ENCODE peak calls at places on chromosomes 16 and 17, in four cellular contexts. L is cardiac fibroblast; V is stimulated activated CD8-positive, alpha-beta memory T cell treated with anti-CD3 and anti-CD28 coated beads, Interleukin-12 subunit alpha, Interleukin-12 subunit beta, amount 100 ng/mL, for 1 hour; I is A549. T is an unnamed sample.

GRCh38 chr16:27730703-27731220 is 180.8 kb downstream of the KATNIP start:
- DNase-seq in L (no peak), V (no peak), I (no peak), T (no peak)

GRCh38 chr16:57041182-57042156 is 50.9 kb upstream of the CPNE2 start:
- DNase-seq in I (peak), L (no peak), V (peak), T (no peak)

GRCh38 chr16:82414476-82414875 is 212.3 kb upstream of the CDH13 start:
- DNase-seq in I (no peak), V (no peak), L (no peak), T (no peak)

GRCh38 chr17:58335061-58335731 is 6.6 kb upstream of the TSPOAP1 start:
- DNase-seq in V (no peak), I (no peak), L (no peak), T (no peak)

GRCh38 chr16:30548392-30549255 is 9.6 kb downstream of the ZNF764 start:
- DNase-seq in V (no peak), L (no peak), I (no peak), T (no peak)

GRCh38 chr17:73492802-73493139 is 151.5 kb downstream of the SDK2 start:
- DNase-seq in I (no peak), V (no peak), L (no peak), T (no peak)

GRCh38 chr16:47949276-47949675 is 206.5 kb downstream of the ABCC12 start:
- DNase-seq in L (no peak), V (no peak), I (no peak), T (no peak)

GRCh38 chr16:69378760-69379159 is 7.0 kb downstream of the TERF2 start:
- DNase-seq in L (peak), V (no peak), I (no peak), T (no peak)

GRCh38 chr17:73027130-73027741 is 65.3 kb downstream of the SLC39A11 start:
- DNase-seq in I (no peak), L (no peak), V (no peak), T (no peak)

GRCh38 chr16:81779540-81780320 is 639 bp downstream of the PLCG2 start:
- DNase-seq in L (peak), I (peak), V (no peak), T (no peak)

GRCh38 chr17:42560246-42560645 is 1.7 kb upstream of the COASY start:
- DNase-seq in V (no peak), L (no peak), I (no peak), T (no peak)

GRCh38 chr16:88681084-88681680 is 5.1 kb downstream of the SNAI3 start:
- DNase-seq in L (no peak), I (peak), V (no peak), T (no peak)

GRCh38 chr16:85943702-85944101 is 44.7 kb downstream of the IRF8 start:
- DNase-seq in I (no peak), V (no peak), L (no peak), T (no peak)

GRCh38 chr17:41538565-41538991 is 10.5 kb upstream of the KRT19 start:
- DNase-seq in I (no peak), V (no peak), L (no peak), T (no peak)

GRCh38 chr16:4511441-4512082 is 27.0 kb downstream of the CDIP1 start:
- DNase-seq in I (peak), L (peak), V (no peak), T (no peak)

GRCh38 chr16:71826533-71827017 is 17.9 kb upstream of the AP1G1 start:
- DNase-seq in L (no peak), I (no peak), V (no peak), T (no peak)

GRCh38 chr16:9049241-9049640 is 42.2 kb upstream of the HAPSTR1 start:
- DNase-seq in L (peak), I (no peak), V (no peak), T (no peak)

GRCh38 chr17:2059125-2059836 is 4.4 kb downstream of the HIC1 start:
- DNase-seq in I (no peak), V (no peak), L (no peak), T (no peak)

GRCh38 chr16:1903845-1904820 is 14.1 kb downstream of the HS3ST6 start:
- DNase-seq in L (peak), V (no peak), I (no peak), T (no peak)

GRCh38 chr16:9046667-9047055 is 44.8 kb upstream of the HAPSTR1 start:
- DNase-seq in I (no peak), L (no peak), V (no peak), T (no peak)

GRCh38 chr17:40203131-40203530 is 16.0 kb upstream of the WIPF2 start:
- DNase-seq in I (no peak), V (no peak), L (peak), T (no peak)

GRCh38 chr16:2912330-2913199 is 834 bp downstream of the FLYWCH1 start:
- DNase-seq in I (no peak), L (peak), V (peak), T (no peak)

GRCh38 chr16:86611517-86611840 is 33.1 kb downstream of the FOXL1 start:
- DNase-seq in L (peak), V (no peak), I (no peak), T (no peak)

GRCh38 chr17:45345246-45345553 is 28.4 kb upstream of the MAP3K14 start:
- DNase-seq in V (no peak), I (no peak), L (no peak), T (no peak)

GRCh38 chr16:2786061-2786825 is 1.1 kb downstream of the PRSS33 start:
- DNase-seq in I (no peak), V (no peak), L (no peak), T (no peak)

GRCh38 chr16:79007614-79008013 is 592.9 kb downstream of the MAF start:
- DNase-seq in V (no peak), I (no peak), L (no peak), T (no peak)

GRCh38 chr17:7932949-7933348 is 943 bp downstream of the CNTROB start:
- DNase-seq in I (peak), L (peak), V (no peak), T (no peak)

GRCh38 chr16:983044-984030 is 1.8 kb downstream of the SOX8 start:
- DNase-seq in I (peak), V (no peak), L (peak), T (no peak)

GRCh38 chr16:2814757-2815298 is 2.2 kb upstream of the PRSS21 start:
- DNase-seq in L (no peak), I (no peak), V (no peak), T (no peak)

GRCh38 chr17:20206068-20206467 is 196.9 kb downstream of the SPECC1 start:
- DNase-seq in L (peak), V (no peak), I (peak), T (no peak)

GRCh38 chr17:40168262-40168832 is 8.9 kb upstream of the RAPGEFL1 start:
- DNase-seq in V (no peak), L (peak), I (peak), T (no peak)

GRCh38 chr16:68387301-68387700 is 61.0 kb downstream of the SMPD3 start:
- DNase-seq in I (no peak), V (no peak), L (no peak), T (no peak)